ENCODE peak calls at places on chromosomes 16 and 17, in seven cellular contexts. E is transverse colon, H is H7, Y is heart left ventricle, J is kidney, X is GM23248, C is cardiac fibroblast. Z is an unnamed sample.
A peak's percentile ranks its signal among the peaks of the same experiment; 100 is the strongest.

GRCh38 chr16:4981473-4981872 is 23.3 kb downstream of the SEC14L5 start:
- DNase-seq in E (no peak), H (no peak), Y (no peak), J (no peak), X (no peak), C (no peak), Z (no peak)

GRCh38 chr17:20092292-20092867 is 83.2 kb downstream of the SPECC1 start:
- DNase-seq in E (no peak), H (no peak), Y (no peak), J (no peak), X (no peak), C (peak; percentile 54), Z (peak; percentile 15)

GRCh38 chr16:14202697-14203096 is 131.6 kb downstream of the MRTFB start:
- DNase-seq in E (no peak), H (peak; percentile 13), Y (no peak), J (no peak), X (peak; percentile 13), C (peak; percentile 35), Z (peak; percentile 25)

GRCh38 chr17:45230787-45231480 is 9.2 kb downstream of the FMNL1 start:
- DNase-seq in E (no peak), H (peak; percentile 69), Y (peak; percentile 60), J (no peak), X (peak; percentile 85), C (peak; percentile 69), Z (peak; percentile 71)

GRCh38 chr16:49701867-49702494 is 153.9 kb downstream of the ZNF423 start:
- DNase-seq in E (peak; percentile 27), H (peak; percentile 86), Y (peak; percentile 43), J (no peak), X (peak; percentile 46), C (no peak), Z (no peak)

GRCh38 chr17:82065638-82066303 is at the start of gene DUS1L:
- DNase-seq in E (peak; percentile 67), H (peak; percentile 98), Y (peak; percentile 70), J (peak; percentile 91), X (peak; percentile 77), C (peak; percentile 54), Z (peak; percentile 56)

GRCh38 chr16:84169765-84170310 is 17.0 kb downstream of the TAF1C start:
- DNase-seq in E (no peak), H (no peak), Y (no peak), J (no peak), X (no peak), C (no peak), Z (no peak)

GRCh38 chr17:39077874-39078273 is 73.6 kb downstream of the PLXDC1 start:
- DNase-seq in E (no peak), H (no peak), Y (no peak), J (no peak), X (peak; percentile 20), C (no peak), Z (no peak)

GRCh38 chr17:41870627-41871026 is 5.4 kb upstream of the KLHL11 start:
- DNase-seq in E (no peak), H (no peak), Y (no peak), J (no peak), X (peak; percentile 25), C (peak; percentile 29), Z (peak; percentile 27)

GRCh38 chr16:24257965-24258364 is 1.8 kb downstream of the CACNG3 start:
- DNase-seq in E (no peak), H (peak; percentile 37), Y (no peak), J (no peak), X (peak; percentile 2), C (peak; percentile 7), Z (no peak)

GRCh38 chr16:79599256-79599836 is 1.2 kb downstream of the MAF start:
- DNase-seq in E (no peak), H (peak; percentile 77), Y (peak; percentile 32), J (peak; percentile 82), X (peak; percentile 20), C (peak; percentile 36), Z (no peak)

GRCh38 chr16:84308120-84308519 is 13.4 kb downstream of the WFDC1 start:
- DNase-seq in E (peak; percentile 66), H (peak; percentile 90), Y (peak; percentile 28), J (peak; percentile 87), X (peak; percentile 72), C (peak; percentile 69), Z (peak; percentile 26)

GRCh38 chr17:30808785-30809286 is 15.7 kb downstream of the CRLF3 start:
- DNase-seq in E (no peak), H (no peak), Y (no peak), J (no peak), X (no peak), C (no peak), Z (no peak)

GRCh38 chr16:56847173-56847948 is 17.6 kb upstream of the SLC12A3 start:
- DNase-seq in E (no peak), H (no peak), Y (no peak), J (no peak), X (peak; percentile 44), C (peak; percentile 5), Z (no peak)

GRCh38 chr16:73036074-73036826 is 11.7 kb downstream of the ZFHX3 start:
- DNase-seq in E (no peak), H (peak; percentile 68), Y (no peak), J (peak; percentile 76), X (no peak), C (no peak), Z (no peak)

GRCh38 chr16:68993885-68994284 is 111.6 kb upstream of the HAS3 start:
- DNase-seq in E (no peak), H (no peak), Y (no peak), J (no peak), X (peak; percentile 91), C (peak; percentile 95), Z (peak; percentile 84)

GRCh38 chr16:68994324-68994723 is 111.1 kb upstream of the HAS3 start:
- DNase-seq in E (no peak), H (no peak), Y (no peak), J (no peak), X (no peak), C (no peak), Z (no peak)

GRCh38 chr16:68997564-68997963 is 107.9 kb upstream of the HAS3 start:
- DNase-seq in E (no peak), H (no peak), Y (no peak), J (no peak), X (no peak), C (no peak), Z (no peak)

GRCh38 chr16:68993421-68993820 is 112.0 kb upstream of the HAS3 start:
- DNase-seq in E (no peak), H (no peak), Y (no peak), J (no peak), X (no peak), C (peak; percentile 6), Z (no peak)

GRCh38 chr16:68995011-68995504 is 110.4 kb upstream of the HAS3 start:
- DNase-seq in E (no peak), H (peak; percentile 41), Y (no peak), J (no peak), X (peak; percentile 69), C (peak; percentile 78), Z (peak; percentile 100)
- H3K4me3 ChIP-seq in E (no peak overlapping the region), H (no peak overlapping the region), Y (no peak overlapping the region), J (no peak overlapping the region), X (no peak overlapping the region), C (no peak overlapping the region), Z (no peak overlapping the region)

DNA sequence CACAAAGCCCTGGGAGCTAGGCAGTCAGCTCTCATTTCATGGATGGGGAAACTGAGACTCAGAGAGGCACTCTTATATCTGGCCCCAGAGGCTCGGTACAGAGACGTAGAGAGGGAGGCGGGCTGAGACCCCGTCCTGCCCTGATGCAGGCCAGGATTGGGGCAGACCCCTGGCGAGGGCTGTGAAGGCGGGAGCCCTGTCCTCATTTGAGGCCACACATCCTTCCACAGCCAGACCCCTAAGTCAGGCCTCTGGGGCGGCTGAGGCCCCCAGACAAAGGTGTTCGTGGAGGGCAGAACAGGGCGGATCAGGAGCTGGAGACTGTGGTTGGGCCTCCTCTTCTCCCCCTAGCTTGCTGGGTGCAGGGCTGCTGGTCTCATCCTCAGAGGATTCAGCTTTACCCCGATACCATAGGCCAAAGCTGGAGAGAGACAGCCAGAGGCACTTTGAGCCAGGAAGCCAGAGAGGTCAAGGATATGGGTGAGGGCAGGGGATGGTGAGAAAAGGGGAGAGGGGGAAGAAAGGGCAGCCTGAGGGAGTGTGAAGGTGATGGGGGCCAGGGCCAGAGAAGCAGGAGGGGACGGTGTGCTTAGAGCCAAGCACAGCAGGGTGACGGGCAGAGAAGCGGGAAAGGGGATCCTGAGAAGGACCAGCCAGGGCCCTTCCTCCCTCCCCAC is 805 bp upstream of the SCARF1 start:
- DNase-seq in E (no peak), H (peak; percentile 49), Y (no peak), J (no peak), X (no peak), C (no peak), Z (no peak)
- H3K4me3 ChIP-seq in E (no peak overlapping the region), H (no peak overlapping the region), Y (peak overlapping the region; percentile 60), J (peak overlapping the region; percentile 59), X (no peak overlapping the region), C (no peak overlapping the region), Z (no peak overlapping the region)

GRCh38 chr17:78862073-78863023 is 21.7 kb upstream of the USP36 start:
- DNase-seq in E (peak; percentile 73), H (no peak), Y (peak; percentile 67), J (peak; percentile 94), X (peak; percentile 99), C (peak; percentile 97), Z (peak; percentile 83)
- H3K4me3 ChIP-seq in E (no peak overlapping the region), H (no peak overlapping the region), Y (no peak overlapping the region), J (no peak overlapping the region), X (peak overlapping the region; percentile 42), C (no peak overlapping the region), Z (no peak overlapping the region)

GRCh38 chr17:69577098-69577497 is 162.6 kb downstream of the MAP2K6 start:
- DNase-seq in E (no peak), H (no peak), Y (no peak), J (no peak), X (no peak), C (no peak), Z (no peak)

GRCh38 chr17:69575346-69575761 is 160.9 kb downstream of the MAP2K6 start:
- DNase-seq in E (no peak), H (no peak), Y (no peak), J (no peak), X (peak; percentile 47), C (peak; percentile 44), Z (peak; percentile 2)

GRCh38 chr17:69578385-69578936 is 164.0 kb downstream of the MAP2K6 start:
- DNase-seq in E (no peak), H (no peak), Y (no peak), J (no peak), X (no peak), C (no peak), Z (no peak)

GRCh38 chr17:69579961-69580677 is 165.6 kb downstream of the MAP2K6 start:
- DNase-seq in E (no peak), H (no peak), Y (no peak), J (no peak), X (no peak), C (no peak), Z (no peak)

DNA sequence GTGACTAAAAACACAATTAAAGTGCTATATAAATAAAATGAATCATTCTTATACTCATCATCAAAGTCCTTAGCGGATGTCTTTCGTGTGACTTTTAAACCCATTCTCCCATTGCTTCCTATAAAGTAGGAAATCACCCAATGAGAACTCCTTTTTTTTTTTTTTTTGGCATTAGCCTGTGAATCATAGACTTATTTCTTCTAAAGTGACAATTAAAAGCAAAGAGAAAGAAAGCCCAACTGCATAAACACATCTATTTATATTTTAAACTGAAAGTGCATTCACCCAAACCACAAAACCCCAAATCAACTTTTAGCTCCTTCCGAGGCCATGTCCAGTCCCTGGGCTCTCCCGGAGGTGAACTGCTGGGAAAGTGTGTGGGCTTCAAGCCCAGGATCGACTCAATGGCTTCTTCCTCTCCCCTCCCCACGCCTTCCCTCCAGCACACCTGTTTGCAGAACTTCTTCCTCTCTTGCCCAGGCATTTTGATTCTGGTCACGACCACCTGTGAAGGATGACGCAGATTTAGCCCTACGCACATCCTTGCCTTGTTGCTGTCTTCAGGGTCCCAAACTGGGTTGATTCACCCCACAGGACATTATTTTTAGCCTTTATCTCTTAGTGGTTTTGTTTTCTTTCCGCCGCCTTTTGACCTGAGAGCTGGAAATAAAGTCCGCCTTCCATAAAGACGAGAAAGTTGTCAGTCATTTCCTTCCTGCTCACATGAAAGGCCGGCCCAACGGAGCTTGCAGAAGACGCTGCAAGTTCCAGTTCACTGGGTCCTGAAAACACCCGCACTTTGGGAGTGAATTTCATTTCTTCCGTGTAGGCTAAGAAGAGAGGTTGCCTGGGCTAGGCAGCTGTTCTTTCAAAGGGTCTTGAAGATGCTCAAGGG is 166.8 kb downstream of the MAP2K6 start:
- DNase-seq in E (no peak), H (no peak), Y (peak; percentile 32), J (no peak), X (no peak), C (no peak), Z (no peak)
- H3K4me3 ChIP-seq in E (no peak overlapping the region), H (no peak overlapping the region), Y (peak overlapping the region; percentile 32), J (peak overlapping the region; percentile 63), X (no peak overlapping the region), C (no peak overlapping the region), Z (no peak overlapping the region)